ENCODE peak calls at places on chromosomes 2 and 18, in four cellular contexts. S, F, K and E are unnamed samples.

GRCh38 chr2:129619471-129619870 is 360.0 kb upstream of the RAB6C start:
- DNase-seq in F (no peak), S (no peak), K (no peak), E (no peak)

GRCh38 chr2:38095996-38096861 is 20.3 kb upstream of the CYP1B1 start:
- DNase-seq in F (no peak), S (no peak), K (no peak), E (no peak)

GRCh38 chr2:222655406-222655747 is 515 bp downstream of the FARSB start:
- DNase-seq in K (no peak), F (no peak), S (no peak), E (no peak)

GRCh38 chr2:174971868-174972781 is 33.1 kb downstream of the CHN1 start:
- DNase-seq in F (no peak), K (no peak), S (no peak), E (peak; percentile 10)

GRCh38 chr2:222320441-222321395 is 21.9 kb upstream of the PAX3 start:
- DNase-seq in F (no peak), S (no peak), K (peak; percentile 79), E (no peak)

GRCh38 chr2:84077504-84077903 is 381.6 kb downstream of the SUCLG1 start:
- DNase-seq in F (no peak), S (no peak), K (no peak), E (no peak)

GRCh38 chr2:40371525-40372277 is 80.2 kb downstream of the SLC8A1 start:
- DNase-seq in S (no peak), K (peak; percentile 87), F (peak; percentile 65), E (peak; percentile 45)

GRCh38 chr2:154720642-154721041 is 22.1 kb downstream of the KCNJ3 start:
- DNase-seq in K (no peak), F (no peak), S (no peak), E (no peak)

GRCh38 chr2:119487434-119488244 is 36.6 kb downstream of the SCTR start:
- DNase-seq in K (no peak), S (no peak), F (no peak), E (no peak)

GRCh38 chr2:150916434-150916833 is 345.2 kb downstream of the RBM43 start:
- DNase-seq in K (no peak), S (no peak), F (no peak), E (no peak)

GRCh38 chr2:106701134-106701994 is 184.6 kb downstream of the ST6GAL2 start:
- DNase-seq in S (no peak), F (no peak), K (no peak), E (no peak)

GRCh38 chr2:62038980-62039771 is 133.7 kb downstream of the COMMD1 start:
- DNase-seq in S (no peak), F (peak; percentile 16), K (no peak), E (no peak)

GRCh38 chr18:30970201-30970816 is 72.2 kb downstream of the DSC3 start:
- DNase-seq in F (peak; percentile 14), K (no peak), S (no peak), E (no peak)

GRCh38 chr18:4352746-4353522 is 102.2 kb downstream of the DLGAP1 start:
- DNase-seq in K (no peak), S (no peak), F (no peak), E (no peak)

GRCh38 chr2:59885536-59885935 is 667.9 kb downstream of the BCL11A start:
- DNase-seq in F (no peak), K (no peak), S (no peak), E (no peak)

GRCh38 chr2:195662138-195662537 is 5.1 kb downstream of the SLC39A10 start:
- DNase-seq in F (no peak), K (no peak), S (no peak), E (no peak)

GRCh38 chr2:27428978-27429541 is 629 bp downstream of the NRBP1 start:
- DNase-seq in F (peak; percentile 69), K (peak; percentile 95), S (peak; percentile 49), E (peak; percentile 55)

GRCh38 chr2:62724886-62725711 is 19.6 kb downstream of the EHBP1 start:
- DNase-seq in F (no peak), K (no peak), S (no peak), E (no peak)

GRCh38 chr2:11679491-11680130 is 9.6 kb upstream of the NTSR2 start:
- DNase-seq in F (no peak), S (no peak), K (peak; percentile 69), E (no peak)

GRCh38 chr18:32381761-32382160 is 88.9 kb downstream of the GAREM1 start:
- DNase-seq in K (no peak), S (no peak), F (no peak), E (no peak)

GRCh38 chr2:168550670-168551069 is 94.6 kb downstream of the CERS6 start:
- DNase-seq in S (no peak), K (no peak), F (no peak), E (no peak)